ENCODE peak calls at places on chromosomes 5 and 9, in four cellular contexts. One of them, this sample, is unnamed.
A peak's percentile ranks its signal among the peaks of the same experiment; 100 is the strongest.

GRCh38 chr9:4994166-4994890 is 9.3 kb downstream of the JAK2 start:
- DNase-seq in heart left ventricle: no peak
- DNase-seq in uterus: no peak
- DNase-seq in GM06990: no peak
- DNase-seq in this sample: peak; percentile 24

GRCh38 chr9:82091610-82092009 is 103.0 kb downstream of the SPATA31D1 start:
- DNase-seq in uterus: no peak
- DNase-seq in GM06990: no peak
- DNase-seq in heart left ventricle: no peak
- DNase-seq in this sample: no peak

GRCh38 chr5:150043657-150044333 is 42.6 kb downstream of the CSF1R start:
- DNase-seq in GM06990: no peak
- DNase-seq in uterus: no peak
- DNase-seq in heart left ventricle: no peak
- DNase-seq in this sample: no peak

GRCh38 chr5:174532453-174533126 is 191.8 kb upstream of the MSX2 start:
- DNase-seq in GM06990: no peak
- DNase-seq in heart left ventricle: peak; percentile 69
- DNase-seq in uterus: peak; percentile 33
- DNase-seq in this sample: peak; percentile 96

GRCh38 chr9:136521541-136521940 is 24.3 kb downstream of the NOTCH1 start:
- DNase-seq in heart left ventricle: peak; percentile 83
- DNase-seq in GM06990: no peak
- DNase-seq in uterus: no peak
- DNase-seq in this sample: no peak

GRCh38 chr9:109063765-109064164 is 50.5 kb upstream of the CTNNAL1 start:
- DNase-seq in GM06990: no peak
- DNase-seq in uterus: no peak
- DNase-seq in heart left ventricle: no peak
- DNase-seq in this sample: peak; percentile 46

GRCh38 chr9:125894566-125894965 is 147.4 kb downstream of the PBX3 start:
- DNase-seq in GM06990: no peak
- DNase-seq in heart left ventricle: no peak
- DNase-seq in uterus: no peak
- DNase-seq in this sample: no peak

GRCh38 chr9:137396227-137396626 is 26.7 kb downstream of the EXD3 start:
- DNase-seq in uterus: no peak
- DNase-seq in GM06990: no peak
- DNase-seq in heart left ventricle: no peak
- DNase-seq in this sample: peak; percentile 54

GRCh38 chr9:17793713-17794622 is 215.1 kb downstream of the SH3GL2 start:
- DNase-seq in heart left ventricle: no peak
- DNase-seq in uterus: no peak
- DNase-seq in GM06990: no peak
- DNase-seq in this sample: peak; percentile 9

GRCh38 chr9:113650207-113651131 is 186.9 kb downstream of the RGS3 start:
- DNase-seq in GM06990: no peak
- DNase-seq in heart left ventricle: no peak
- DNase-seq in uterus: no peak
- DNase-seq in this sample: peak; percentile 61

GRCh38 chr5:86880785-86881492 is 263.2 kb downstream of the COX7C start:
- DNase-seq in GM06990: peak; percentile 8
- DNase-seq in uterus: peak; percentile 22
- DNase-seq in heart left ventricle: no peak
- DNase-seq in this sample: peak; percentile 60

GRCh38 chr5:115813719-115814118 is 2.7 kb downstream of the CDO1 start:
- DNase-seq in uterus: no peak
- DNase-seq in heart left ventricle: no peak
- DNase-seq in GM06990: no peak
- DNase-seq in this sample: no peak

GRCh38 chr9:70262948-70263347 is 4.2 kb downstream of the SMC5 start:
- DNase-seq in heart left ventricle: no peak
- DNase-seq in GM06990: no peak
- DNase-seq in uterus: no peak
- DNase-seq in this sample: no peak

GRCh38 chr5:179858586-179859427 is at the start of gene MRNIP:
- DNase-seq in GM06990: peak; percentile 98
- DNase-seq in heart left ventricle: peak; percentile 98
- DNase-seq in uterus: peak; percentile 96
- DNase-seq in this sample: peak; percentile 99

GRCh38 chr9:114902773-114903589 is 27.4 kb downstream of the TNFSF8 start:
- DNase-seq in uterus: no peak
- DNase-seq in GM06990: no peak
- DNase-seq in heart left ventricle: no peak
- DNase-seq in this sample: no peak

GRCh38 chr9:135034106-135034505 is 53.4 kb upstream of the OLFM1 start:
- DNase-seq in uterus: no peak
- DNase-seq in GM06990: no peak
- DNase-seq in heart left ventricle: no peak
- DNase-seq in this sample: no peak

GRCh38 chr9:38160613-38161215 is 91.7 kb upstream of the SHB start:
- DNase-seq in uterus: peak; percentile 30
- DNase-seq in heart left ventricle: no peak
- DNase-seq in GM06990: no peak
- DNase-seq in this sample: peak; percentile 75

GRCh38 chr9:88476491-88477271 is 58.3 kb upstream of the NXNL2 start:
- DNase-seq in heart left ventricle: no peak
- DNase-seq in uterus: no peak
- DNase-seq in GM06990: no peak
- DNase-seq in this sample: peak; percentile 11

GRCh38 chr5:148620696-148621095 is 33.6 kb downstream of the HTR4 start:
- DNase-seq in uterus: no peak
- DNase-seq in heart left ventricle: no peak
- DNase-seq in GM06990: no peak
- DNase-seq in this sample: no peak

GRCh38 chr5:108687599-108688220 is 60.0 kb upstream of the FER start:
- DNase-seq in uterus: no peak
- DNase-seq in GM06990: no peak
- DNase-seq in heart left ventricle: no peak
- DNase-seq in this sample: peak; percentile 61

GRCh38 chr5:89435347-89435746 is 552.4 kb upstream of the MEF2C start:
- DNase-seq in GM06990: peak; percentile 52
- DNase-seq in uterus: no peak
- DNase-seq in heart left ventricle: no peak
- DNase-seq in this sample: no peak

GRCh38 chr5:141677415-141677814 is 4.6 kb downstream of the ARAP3 start:
- DNase-seq in uterus: no peak
- DNase-seq in GM06990: no peak
- DNase-seq in heart left ventricle: no peak
- DNase-seq in this sample: peak; percentile 19

GRCh38 chr5:96384353-96384752 is 48.7 kb downstream of the PCSK1 start:
- DNase-seq in heart left ventricle: peak; percentile 48
- DNase-seq in uterus: no peak
- DNase-seq in GM06990: no peak
- DNase-seq in this sample: peak; percentile 76

GRCh38 chr9:136764301-136764891 is at the start of gene LCN15:
- DNase-seq in heart left ventricle: peak; percentile 51
- DNase-seq in uterus: no peak
- DNase-seq in GM06990: no peak
- DNase-seq in this sample: no peak

GRCh38 chr9:10104796-10105195 is 508.0 kb downstream of the PTPRD start:
- DNase-seq in heart left ventricle: no peak
- DNase-seq in GM06990: no peak
- DNase-seq in uterus: no peak
- DNase-seq in this sample: no peak

GRCh38 chr5:122704247-122705036 is 70.4 kb upstream of the SNX2 start:
- DNase-seq in GM06990: no peak
- DNase-seq in uterus: no peak
- DNase-seq in heart left ventricle: no peak
- DNase-seq in this sample: peak; percentile 89

GRCh38 chr9:87445646-87446045 is 52.0 kb upstream of the DAPK1 start:
- DNase-seq in heart left ventricle: no peak
- DNase-seq in GM06990: peak; percentile 10
- DNase-seq in uterus: no peak
- DNase-seq in this sample: peak; percentile 25

GRCh38 chr5:151234476-151235238 is 10.8 kb upstream of the CCDC69 start:
- DNase-seq in uterus: peak; percentile 82
- DNase-seq in heart left ventricle: peak; percentile 81
- DNase-seq in GM06990: peak; percentile 67
- DNase-seq in this sample: peak; percentile 82

GRCh38 chr5:9932770-9933169 is 302.6 kb upstream of the TAS2R1 start:
- DNase-seq in heart left ventricle: no peak
- DNase-seq in GM06990: no peak
- DNase-seq in uterus: no peak
- DNase-seq in this sample: peak; percentile 35

GRCh38 chr5:97455996-97456395 is 272.9 kb upstream of the RIOK2 start:
- DNase-seq in heart left ventricle: no peak
- DNase-seq in GM06990: no peak
- DNase-seq in uterus: no peak
- DNase-seq in this sample: no peak

GRCh38 chr5:318341-318897 is 3.1 kb upstream of the AHRR start:
- DNase-seq in uterus: no peak
- DNase-seq in GM06990: no peak
- DNase-seq in heart left ventricle: no peak
- DNase-seq in this sample: peak; percentile 59

GRCh38 chr5:65779643-65780042 is 57.6 kb downstream of the NLN start:
- DNase-seq in uterus: no peak
- DNase-seq in heart left ventricle: no peak
- DNase-seq in GM06990: no peak
- DNase-seq in this sample: no peak

GRCh38 chr9:25939116-25939515 is 260.9 kb upstream of the TUSC1 start:
- DNase-seq in heart left ventricle: no peak
- DNase-seq in uterus: no peak
- DNase-seq in GM06990: no peak
- DNase-seq in this sample: peak; percentile 45

GRCh38 chr9:20873240-20873860 is 158.1 kb downstream of the HACD4 start:
- DNase-seq in uterus: no peak
- DNase-seq in GM06990: no peak
- DNase-seq in heart left ventricle: no peak
- DNase-seq in this sample: peak; percentile 37

GRCh38 chr9:122579874-122580273 is 3.3 kb downstream of the OR1L8 start:
- DNase-seq in uterus: no peak
- DNase-seq in GM06990: no peak
- DNase-seq in heart left ventricle: no peak
- DNase-seq in this sample: no peak

GRCh38 chr9:98552306-98552705 is 156.4 kb downstream of the GABBR2 start:
- DNase-seq in GM06990: no peak
- DNase-seq in uterus: no peak
- DNase-seq in heart left ventricle: no peak
- DNase-seq in this sample: no peak

GRCh38 chr9:102650896-102651295 is 344.2 kb upstream of the CYLC2 start:
- DNase-seq in uterus: no peak
- DNase-seq in heart left ventricle: no peak
- DNase-seq in GM06990: no peak
- DNase-seq in this sample: no peak

GRCh38 chr9:37522971-37523370 is 37.2 kb downstream of the POLR1E start:
- DNase-seq in GM06990: no peak
- DNase-seq in uterus: no peak
- DNase-seq in heart left ventricle: no peak
- DNase-seq in this sample: no peak

GRCh38 chr9:108182950-108183381 is 672.8 kb downstream of the ACTL7B start:
- DNase-seq in uterus: no peak
- DNase-seq in GM06990: peak; percentile 48
- DNase-seq in heart left ventricle: no peak
- DNase-seq in this sample: no peak